ENCODE peak calls at places on chromosome 11, in four cellular contexts. L, H, C and B are unnamed samples.
A peak's percentile ranks its signal among the peaks of the same experiment; 100 is the strongest.

GRCh38 chr11:106424111-106424510 is 346.6 kb downstream of the AASDHPPT start:
- DNase-seq in L (peak; percentile 82), H (no peak), C (no peak), B (peak; percentile 83)

GRCh38 chr11:43327987-43328386 is 16.2 kb downstream of the API5 start:
- DNase-seq in L (peak; percentile 90), H (no peak), C (no peak), B (peak; percentile 83)

GRCh38 chr11:3905080-3905953 is 49.9 kb downstream of the STIM1 start:
- DNase-seq in L (peak; percentile 79), H (no peak), C (peak; percentile 81), B (peak; percentile 60)

GRCh38 chr11:123063396-123064267 is 1.7 kb upstream of the HSPA8 start:
- DNase-seq in L (peak; percentile 41), H (peak; percentile 32), C (peak; percentile 62), B (peak; percentile 63)

GRCh38 chr11:24588075-24588474 is 91.2 kb downstream of the LUZP2 start:
- DNase-seq in L (peak; percentile 72), H (no peak), C (no peak), B (peak; percentile 38)

GRCh38 chr11:19018901-19019300 is 41.6 kb downstream of the MRGPRX2 start:
- DNase-seq in L (no peak), H (no peak), C (peak; percentile 71), B (no peak)

GRCh38 chr11:62805991-62806441 is 776 bp upstream of the NXF1 start:
- DNase-seq in L (peak; percentile 35), H (no peak), C (no peak), B (peak; percentile 29)

GRCh38 chr11:100789500-100789899 is 102.4 kb downstream of the ARHGAP42 start:
- DNase-seq in L (peak; percentile 36), H (peak; percentile 23), C (no peak), B (peak; percentile 19)

GRCh38 chr11:114607753-114608459 is 12.3 kb upstream of the NXPE4 start:
- DNase-seq in L (no peak), H (no peak), C (no peak), B (peak; percentile 12)

GRCh38 chr11:59267196-59267595 is 54.5 kb upstream of the MPEG1 start:
- DNase-seq in L (no peak), H (no peak), C (no peak), B (no peak)

GRCh38 chr11:123904932-123905331 is 3.0 kb downstream of the OR8D4 start:
- DNase-seq in L (no peak), H (no peak), C (no peak), B (no peak)

GRCh38 chr11:8766993-8767374 is 84.4 kb downstream of the RPL27A start:
- DNase-seq in L (no peak), H (no peak), C (no peak), B (no peak)
- H3K4me1 ChIP-seq in L (peaks cover 53% of the 10 kb centered on the region), H (peaks cover 17% of the 10 kb centered on the region), C (peaks cover 14% of the 10 kb centered on the region), B (peaks cover 43% of the 10 kb centered on the region)

GRCh38 chr11:121958978-121959340 is 157.1 kb downstream of the BLID start:
- DNase-seq in L (no peak), H (no peak), C (no peak), B (peak; percentile 53)
- TF ChIP-seq CTCF in L (no peak), H (no peak), C (no peak), B (no peak)

DNA sequence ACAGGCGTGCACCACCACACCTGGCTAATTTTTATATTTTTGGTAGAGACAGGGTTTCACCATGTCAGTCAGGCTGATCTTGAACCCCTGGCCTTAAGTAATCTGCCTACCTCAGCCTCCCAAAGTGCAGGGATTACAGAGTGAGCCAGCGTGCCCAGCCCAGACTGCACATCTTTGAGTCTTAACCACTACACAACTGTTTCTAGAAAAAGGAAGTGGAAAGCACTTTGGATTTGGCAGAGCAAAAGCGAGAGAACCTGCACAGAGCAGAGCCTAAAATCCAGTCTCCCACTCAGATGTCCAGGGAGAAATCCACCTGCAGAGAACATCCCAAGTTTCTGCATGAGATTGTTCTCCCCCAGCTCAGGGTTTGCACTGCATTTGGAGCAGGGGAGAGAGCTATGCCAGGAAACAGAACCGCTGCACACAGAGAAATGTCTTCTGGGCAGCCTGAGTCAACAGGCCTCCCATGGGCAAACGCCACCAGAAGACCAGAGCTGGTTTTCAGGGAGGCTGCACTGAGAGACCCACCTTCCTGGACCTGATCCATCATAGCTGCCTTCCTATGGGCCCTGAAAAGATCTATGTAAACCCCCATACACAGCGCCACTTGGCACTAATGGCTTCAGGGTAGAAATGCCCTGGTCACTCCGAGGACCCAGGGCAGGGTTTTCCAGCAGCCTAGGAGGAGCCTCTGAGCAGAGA is 54.0 kb downstream of the RPUSD4 start:
- DNase-seq in L (no peak), H (no peak), C (no peak), B (no peak)
- H3K4me1 ChIP-seq in L (peaks cover 3% of the 10 kb centered on the region), H (peaks cover 3% of the 10 kb centered on the region), C (peaks cover 36% of the 10 kb centered on the region), B (no peaks in the 10 kb centered on the region)

GRCh38 chr11:44934735-44935250 is 15.9 kb downstream of the TP53I11 start:
- DNase-seq in L (no peak), H (no peak), C (no peak), B (no peak)
- TF ChIP-seq CTCF in L (no peak), H (no peak), C (no peak), B (no peak)

GRCh38 chr11:63876616-63877015 is 37.7 kb downstream of the MARK2 start:
- DNase-seq in L (no peak), H (no peak), C (no peak), B (no peak)

GRCh38 chr11:63873381-63873780 is 34.5 kb downstream of the MARK2 start:
- DNase-seq in L (no peak), H (no peak), C (no peak), B (no peak)

GRCh38 chr11:63872833-63873201 is 33.9 kb downstream of the MARK2 start:
- DNase-seq in L (no peak), H (no peak), C (no peak), B (no peak)

GRCh38 chr11:63875506-63875905 is 36.6 kb downstream of the MARK2 start:
- DNase-seq in L (no peak), H (no peak), C (no peak), B (no peak)

DNA sequence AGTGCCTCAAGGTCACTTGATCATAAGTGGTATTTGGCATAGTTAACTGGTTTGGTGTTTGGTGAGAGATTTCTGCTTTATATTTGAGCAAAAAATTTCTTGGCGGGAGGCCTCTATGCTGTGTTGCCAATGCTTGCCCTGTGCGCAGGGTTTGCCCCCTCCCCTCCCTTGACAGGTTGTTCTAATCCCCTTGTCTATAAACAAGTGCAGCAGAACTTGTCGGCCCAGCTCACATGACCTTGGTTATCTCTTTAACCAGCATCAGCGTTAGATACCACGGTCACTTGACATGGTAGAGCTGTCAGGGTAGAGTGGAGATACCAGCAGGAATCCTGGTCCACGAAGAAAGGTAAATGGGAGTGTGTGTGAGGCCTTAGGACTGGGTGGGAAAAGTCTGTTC is 35.6 kb downstream of the MARK2 start:
- DNase-seq in L (no peak), H (no peak), C (no peak), B (no peak)
- H3K4me1 ChIP-seq in L (peaks cover 21% of the 10 kb centered on the region), H (peaks cover 22% of the 10 kb centered on the region), C (peaks cover 8% of the 10 kb centered on the region), B (peaks cover 17% of the 10 kb centered on the region)